ENCODE peak calls at places on chromosomes 2 and 18, in eight cellular contexts. Y, A, V, P, T, G, I and J are unnamed samples.

GRCh38 chr18:361941-362913 is 94.4 kb upstream of the THOC1 start:
- DNase-seq in Y (no peak), A (peak), V (no peak), P (peak), T (peak), G (peak), I (peak), J (peak)

GRCh38 chr2:230384986-230385385 is 31.0 kb upstream of the SP100 start:
- DNase-seq in Y (no peak), A (no peak), V (no peak), P (no peak), T (no peak), G (no peak), I (no peak), J (no peak)

GRCh38 chr2:17853799-17854198 is 24.7 kb upstream of the KCNS3 start:
- DNase-seq in Y (no peak), A (no peak), V (no peak), P (peak), T (no peak), G (no peak), I (no peak), J (no peak)

GRCh38 chr2:19124135-19124534 is 234.3 kb downstream of the OSR1 start:
- DNase-seq in Y (no peak), A (peak), V (no peak), P (no peak), T (peak), G (peak), I (peak), J (peak)

GRCh38 chr2:50529600-50530218 is 502.2 kb downstream of the NRXN1 start:
- DNase-seq in Y (peak), A (peak), V (no peak), P (no peak), T (peak), G (peak), I (peak), J (peak)

GRCh38 chr2:197647961-197648690 is 27.3 kb downstream of the RFTN2 start:
- DNase-seq in Y (no peak), A (peak), V (no peak), P (no peak), T (no peak), G (peak), I (peak), J (peak)

GRCh38 chr2:141496805-141497204 is 634.0 kb downstream of the LRP1B start:
- DNase-seq in Y (no peak), A (no peak), V (no peak), P (no peak), T (no peak), G (no peak), I (peak), J (no peak)

GRCh38 chr2:185381631-185382030 is 357.0 kb upstream of the FSIP2 start:
- DNase-seq in Y (no peak), A (no peak), V (no peak), P (no peak), T (no peak), G (no peak), I (no peak), J (no peak)